ENCODE peak calls at places on chromosomes 11 and 22, in nine cellular contexts. M is stimulated activated CD8-positive, alpha-beta memory T cell treated with anti-CD3 and anti-CD28 coated beads, Interleukin-2, amount 100 ng/mL, for 48 hours; W is activated naive CD8-positive, alpha-beta T cell treated with anti-CD3 and anti-CD28 coated beads, Interleukin-2, amount 50 U/mL, for 24 hours; K is GM23338; Y is SW 1271; I is stimulated activated CD4-positive, alpha-beta T cell treated with anti-CD3 and anti-CD28 coated beads, TNF-alpha, amount 100 ng/mL, for 4 hours; N is GM04503; E is BJ; Z is effector CD8-positive, alpha-beta T cell. B is an unnamed sample.

GRCh38 chr11:88813233-88813915 is 252.4 kb downstream of the GRM5 start:
- DNase-seq in Z (no peak), Y (no peak), W (no peak), N (no peak), K (peak), E (no peak), M (no peak), I (no peak), B (no peak)

GRCh38 chr22:41479671-41480396 is 10.9 kb downstream of the ACO2 start:
- DNase-seq in M (no peak), Y (peak), I (no peak), E (no peak), K (peak), W (no peak), Z (no peak), N (peak), B (peak)

GRCh38 chr11:17519486-17519885 is 24.7 kb downstream of the USH1C start:
- DNase-seq in K (no peak), Y (no peak), N (no peak), I (no peak), W (no peak), Z (no peak), M (no peak), E (no peak), B (no peak)

GRCh38 chr11:25602149-25602548 is 729.8 kb upstream of the ANO3 start:
- DNase-seq in I (no peak), K (peak), N (no peak), W (no peak), E (no peak), M (no peak), Z (no peak), Y (no peak), B (no peak)

GRCh38 chr11:14656536-14657457 is 13.2 kb downstream of the PDE3B start:
- DNase-seq in K (no peak), E (no peak), Z (no peak), N (no peak), M (no peak), I (no peak), W (no peak), Y (no peak), B (no peak)

GRCh38 chr11:86559311-86559945 is 113.0 kb downstream of the ME3 start:
- DNase-seq in E (no peak), Y (peak), N (peak), K (no peak), M (no peak), I (no peak), Z (no peak), W (no peak), B (no peak)

GRCh38 chr22:30021881-30022619 is 58.2 kb upstream of the HORMAD2 start:
- DNase-seq in N (no peak), Z (no peak), Y (no peak), M (no peak), I (no peak), K (no peak), E (no peak), W (no peak), B (no peak)

GRCh38 chr11:2293396-2294339 is 8.1 kb downstream of the C11orf21 start:
- DNase-seq in N (no peak), E (no peak), K (peak), Z (no peak), W (peak), Y (no peak), M (no peak), I (no peak), B (no peak)

GRCh38 chr11:15199693-15200092 is 85.0 kb downstream of the INSC start:
- DNase-seq in M (no peak), I (no peak), E (no peak), Z (no peak), N (no peak), W (no peak), K (no peak), Y (no peak), B (peak)

GRCh38 chr11:125348704-125349635 is 147.1 kb downstream of the FEZ1 start:
- DNase-seq in M (peak), Y (peak), I (peak), E (no peak), Z (peak), K (peak), W (peak), N (no peak), B (peak)

GRCh38 chr22:50087646-50088045 is 2.2 kb upstream of the MOV10L1 start:
- DNase-seq in Y (no peak), Z (no peak), E (no peak), M (no peak), W (no peak), N (no peak), I (no peak), K (no peak), B (no peak)

GRCh38 chr22:25566812-25567211 is 2.3 kb downstream of the GRK3 start:
- DNase-seq in Y (no peak), N (no peak), W (no peak), I (no peak), M (no peak), Z (no peak), E (no peak), K (no peak), B (no peak)